ENCODE peak calls at places on chromosomes 1 and 21, in four cellular contexts. One of them, this sample, is unnamed.

GRCh38 chr1:40162791-40163441 is 1.7 kb downstream of the RLF start:
- DNase-seq in SJSA1: peak
- DNase-seq in brain microvascular endothelial cell: no peak
- DNase-seq in A549: no peak
- DNase-seq in this sample: no peak

GRCh38 chr21:31872452-31873274 is at the start of gene HUNK:
- DNase-seq in SJSA1: peak
- DNase-seq in brain microvascular endothelial cell: peak
- DNase-seq in A549: peak
- DNase-seq in this sample: no peak

GRCh38 chr1:172916126-172916525 is 134.6 kb downstream of the TNFSF18 start:
- DNase-seq in SJSA1: no peak
- DNase-seq in brain microvascular endothelial cell: no peak
- DNase-seq in A549: no peak
- DNase-seq in this sample: no peak

GRCh38 chr1:200907611-200908097 is 13.0 kb downstream of the INAVA start:
- DNase-seq in SJSA1: no peak
- DNase-seq in brain microvascular endothelial cell: no peak
- DNase-seq in A549: no peak
- DNase-seq in this sample: no peak

GRCh38 chr21:20592482-20592881 is 405.7 kb upstream of the NCAM2 start:
- DNase-seq in SJSA1: no peak
- DNase-seq in brain microvascular endothelial cell: no peak
- DNase-seq in A549: no peak
- DNase-seq in this sample: no peak

GRCh38 chr1:224498574-224499170 is 64.1 kb upstream of the WDR26 start:
- DNase-seq in SJSA1: no peak
- DNase-seq in brain microvascular endothelial cell: peak
- DNase-seq in A549: no peak
- DNase-seq in this sample: peak

GRCh38 chr1:154556422-154556821 is 2.0 kb downstream of the UBE2Q1 start:
- DNase-seq in SJSA1: no peak
- DNase-seq in brain microvascular endothelial cell: no peak
- DNase-seq in A549: no peak
- DNase-seq in this sample: no peak

GRCh38 chr1:36164399-36164798 is 8.4 kb downstream of the MAP7D1 start:
- DNase-seq in SJSA1: no peak
- DNase-seq in brain microvascular endothelial cell: no peak
- DNase-seq in A549: no peak
- DNase-seq in this sample: no peak

GRCh38 chr1:24605534-24606295 is 37.4 kb upstream of the SRRM1 start:
- DNase-seq in SJSA1: no peak
- DNase-seq in brain microvascular endothelial cell: no peak
- DNase-seq in A549: no peak
- DNase-seq in this sample: no peak

GRCh38 chr21:29295066-29295650 is 3.6 kb upstream of the BACH1 start:
- DNase-seq in SJSA1: no peak
- DNase-seq in brain microvascular endothelial cell: no peak
- DNase-seq in A549: no peak
- DNase-seq in this sample: no peak

GRCh38 chr1:193676996-193677569 is 490.7 kb upstream of the B3GALT2 start:
- DNase-seq in SJSA1: no peak
- DNase-seq in brain microvascular endothelial cell: peak
- DNase-seq in A549: no peak
- DNase-seq in this sample: no peak

GRCh38 chr1:167510244-167510643 is 8.1 kb downstream of the CD247 start:
- DNase-seq in SJSA1: no peak
- DNase-seq in brain microvascular endothelial cell: no peak
- DNase-seq in A549: no peak
- DNase-seq in this sample: no peak

GRCh38 chr21:42539931-42540343 is 26.3 kb downstream of the SLC37A1 start:
- DNase-seq in SJSA1: no peak
- DNase-seq in brain microvascular endothelial cell: no peak
- DNase-seq in A549: no peak
- DNase-seq in this sample: no peak

GRCh38 chr21:35882791-35883240 is 177.5 kb downstream of the SETD4 start:
- DNase-seq in SJSA1: no peak
- DNase-seq in brain microvascular endothelial cell: peak
- DNase-seq in A549: no peak
- DNase-seq in this sample: no peak

GRCh38 chr1:206953626-206954025 is 7.4 kb upstream of the PIGR start:
- DNase-seq in SJSA1: no peak
- DNase-seq in brain microvascular endothelial cell: no peak
- DNase-seq in A549: no peak
- DNase-seq in this sample: no peak

GRCh38 chr1:52552236-52552504 is 722 bp downstream of the TUT4 start:
- DNase-seq in SJSA1: peak
- DNase-seq in brain microvascular endothelial cell: peak
- DNase-seq in A549: peak
- DNase-seq in this sample: peak

GRCh38 chr1:172089768-172090510 is 248.6 kb downstream of the DNM3 start:
- DNase-seq in SJSA1: peak
- DNase-seq in brain microvascular endothelial cell: peak
- DNase-seq in A549: peak
- DNase-seq in this sample: no peak

GRCh38 chr1:42931911-42932422 is 26.7 kb downstream of the SLC2A1 start:
- DNase-seq in SJSA1: no peak
- DNase-seq in brain microvascular endothelial cell: no peak
- DNase-seq in A549: no peak
- DNase-seq in this sample: no peak

GRCh38 chr1:46757256-46757955 is 38.5 kb upstream of the EFCAB14 start:
- DNase-seq in SJSA1: no peak
- DNase-seq in brain microvascular endothelial cell: no peak
- DNase-seq in A549: no peak
- DNase-seq in this sample: peak

GRCh38 chr1:172431721-172432192 is 11.3 kb downstream of the C1orf105 start:
- DNase-seq in SJSA1: no peak
- DNase-seq in brain microvascular endothelial cell: no peak
- DNase-seq in A549: no peak
- DNase-seq in this sample: no peak

GRCh38 chr1:160046494-160047115 is 14.8 kb upstream of the PIGM start:
- DNase-seq in SJSA1: peak
- DNase-seq in brain microvascular endothelial cell: peak
- DNase-seq in A549: peak
- DNase-seq in this sample: no peak

GRCh38 chr1:28287315-28287714 is 28.0 kb downstream of the SESN2 start:
- DNase-seq in SJSA1: no peak
- DNase-seq in brain microvascular endothelial cell: no peak
- DNase-seq in A549: no peak
- DNase-seq in this sample: no peak

GRCh38 chr1:236151739-236152424 is 9.5 kb downstream of the GPR137B start:
- DNase-seq in SJSA1: no peak
- DNase-seq in brain microvascular endothelial cell: no peak
- DNase-seq in A549: no peak
- DNase-seq in this sample: no peak

GRCh38 chr1:85244271-85245053 is 15.0 kb downstream of the C1orf52 start:
- DNase-seq in SJSA1: peak
- DNase-seq in brain microvascular endothelial cell: no peak
- DNase-seq in A549: no peak
- DNase-seq in this sample: no peak

GRCh38 chr1:7379445-7379971 is 391.6 kb upstream of the VAMP3 start:
- DNase-seq in SJSA1: no peak
- DNase-seq in brain microvascular endothelial cell: peak
- DNase-seq in A549: no peak
- DNase-seq in this sample: peak

GRCh38 chr1:79151006-79151796 is 144.7 kb upstream of the ADGRL4 start:
- DNase-seq in SJSA1: no peak
- DNase-seq in brain microvascular endothelial cell: peak
- DNase-seq in A549: no peak
- DNase-seq in this sample: no peak

GRCh38 chr1:11681071-11681771 is at the start of gene MAD2L2:
- DNase-seq in SJSA1: peak
- DNase-seq in brain microvascular endothelial cell: peak
- DNase-seq in A549: peak
- DNase-seq in this sample: no peak

GRCh38 chr1:248114890-248115289 is 19.9 kb downstream of the OR2L13 start:
- DNase-seq in SJSA1: no peak
- DNase-seq in brain microvascular endothelial cell: no peak
- DNase-seq in A549: no peak
- DNase-seq in this sample: no peak

GRCh38 chr1:114756949-114757454 is 782 bp downstream of the CSDE1 start:
- DNase-seq in SJSA1: no peak
- DNase-seq in brain microvascular endothelial cell: peak
- DNase-seq in A549: peak
- DNase-seq in this sample: no peak

GRCh38 chr1:152078831-152079549 is 9.9 kb downstream of the TCHHL1 start:
- DNase-seq in SJSA1: no peak
- DNase-seq in brain microvascular endothelial cell: no peak
- DNase-seq in A549: no peak
- DNase-seq in this sample: no peak

DNA sequence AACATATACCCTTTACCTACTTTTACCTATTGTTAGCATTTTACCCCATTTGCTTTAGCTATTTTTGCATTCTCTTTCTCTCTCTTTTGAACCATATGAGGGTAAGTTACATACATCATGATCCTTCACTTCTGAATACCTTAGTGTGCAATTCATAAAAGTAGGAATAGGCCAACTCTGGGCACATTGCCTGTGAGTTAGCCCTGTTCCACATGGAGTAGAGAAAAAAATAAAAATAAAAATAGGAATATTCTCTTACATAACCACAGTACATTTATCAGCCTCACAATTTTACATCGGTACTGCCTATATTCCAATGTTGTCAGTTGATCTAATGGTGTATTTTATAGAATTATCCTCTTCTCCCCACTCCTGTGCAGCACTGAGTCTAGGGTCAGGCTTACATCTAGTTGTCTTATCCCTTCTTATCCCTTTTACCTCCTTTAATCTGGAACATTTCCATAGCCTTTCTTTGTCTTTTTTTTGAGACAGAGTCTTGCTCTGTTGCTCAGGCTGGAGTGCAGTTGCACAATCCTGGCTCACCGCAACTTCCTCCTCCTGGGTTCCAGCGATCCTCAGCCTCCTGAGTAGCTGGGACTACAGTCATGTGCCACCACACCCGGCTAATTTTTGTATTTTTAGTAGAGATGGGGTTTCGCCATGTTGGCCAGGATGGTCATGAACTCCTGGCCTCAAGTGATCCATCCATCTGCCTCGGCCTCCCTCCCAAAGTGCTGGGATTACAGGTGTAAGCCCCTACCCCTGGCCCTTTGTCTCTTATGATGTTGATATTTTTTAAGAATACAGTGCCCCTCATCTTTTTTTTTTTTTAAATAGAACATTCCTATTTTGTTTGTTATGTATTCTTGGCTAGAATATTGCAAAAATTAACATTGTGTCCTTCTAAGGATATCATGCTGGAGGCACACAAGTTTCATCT is 11.1 kb upstream of the SLC30A1 start:
- DNase-seq in SJSA1: no peak
- DNase-seq in brain microvascular endothelial cell: peak
- DNase-seq in A549: no peak
- DNase-seq in this sample: no peak
- H3K27ac ChIP-seq in SJSA1: no peak
- H3K27ac ChIP-seq in brain microvascular endothelial cell: peak
- H3K27ac ChIP-seq in A549: no peak
- H3K27ac ChIP-seq in this sample: peak

DNA sequence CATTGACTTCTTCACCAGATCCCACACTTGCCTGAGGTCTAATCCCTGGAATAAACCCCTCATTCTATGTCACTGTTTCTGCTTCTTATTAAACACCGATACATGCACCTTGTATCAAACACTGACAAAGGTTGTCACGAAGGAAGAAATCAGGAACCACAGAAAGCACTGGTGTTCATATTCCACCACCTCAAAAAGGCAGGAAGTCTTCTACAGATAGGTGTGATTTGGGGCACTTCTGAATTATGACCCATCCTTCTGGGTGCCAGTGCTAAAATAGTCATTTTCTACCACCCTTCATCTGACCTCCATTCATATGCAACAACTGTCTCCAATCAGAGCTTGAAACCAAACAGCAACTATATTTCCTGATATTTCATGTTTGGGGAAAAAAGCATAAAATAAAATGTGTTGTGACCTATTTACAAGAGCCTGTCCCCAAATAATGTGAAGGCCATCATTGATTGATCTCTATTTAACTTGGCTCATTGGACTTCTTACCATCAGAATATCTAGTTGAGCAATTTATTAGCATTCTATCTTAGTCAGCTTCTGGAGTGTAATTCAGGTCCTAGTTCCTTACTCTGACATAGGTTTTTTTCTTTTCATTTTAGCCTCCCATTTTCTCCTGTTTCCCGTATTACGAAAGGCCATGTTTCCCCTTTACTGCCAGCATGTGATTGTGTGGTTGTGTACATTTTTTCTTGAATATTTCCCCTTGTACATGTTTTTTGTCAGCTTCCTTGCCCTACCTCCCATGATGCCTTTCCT is 43.1 kb downstream of the DUSP10 start:
- DNase-seq in SJSA1: no peak
- DNase-seq in brain microvascular endothelial cell: no peak
- DNase-seq in A549: no peak
- DNase-seq in this sample: no peak
- H3K27ac ChIP-seq in SJSA1: no peak
- H3K27ac ChIP-seq in brain microvascular endothelial cell: no peak
- H3K27ac ChIP-seq in A549: no peak
- H3K27ac ChIP-seq in this sample: peak

GRCh38 chr1:63674865-63675815 is 81.9 kb downstream of the PGM1 start:
- DNase-seq in SJSA1: no peak
- DNase-seq in brain microvascular endothelial cell: no peak
- DNase-seq in A549: no peak
- DNase-seq in this sample: no peak

GRCh38 chr1:63671514-63671913 is 78.3 kb downstream of the PGM1 start:
- DNase-seq in SJSA1: no peak
- DNase-seq in brain microvascular endothelial cell: no peak
- DNase-seq in A549: no peak
- DNase-seq in this sample: no peak

GRCh38 chr1:63677497-63677896 is 84.3 kb downstream of the PGM1 start:
- DNase-seq in SJSA1: no peak
- DNase-seq in brain microvascular endothelial cell: no peak
- DNase-seq in A549: no peak
- DNase-seq in this sample: no peak

GRCh38 chr1:63678200-63678599 is 85.0 kb downstream of the PGM1 start:
- DNase-seq in SJSA1: no peak
- DNase-seq in brain microvascular endothelial cell: no peak
- DNase-seq in A549: no peak
- DNase-seq in this sample: no peak

GRCh38 chr1:63674238-63674864 is 81.1 kb downstream of the PGM1 start:
- DNase-seq in SJSA1: peak
- DNase-seq in brain microvascular endothelial cell: peak
- DNase-seq in A549: peak
- DNase-seq in this sample: no peak
- H3K27ac ChIP-seq in SJSA1: no peak
- H3K27ac ChIP-seq in brain microvascular endothelial cell: peak
- H3K27ac ChIP-seq in A549: peak
- H3K27ac ChIP-seq in this sample: no peak

DNA sequence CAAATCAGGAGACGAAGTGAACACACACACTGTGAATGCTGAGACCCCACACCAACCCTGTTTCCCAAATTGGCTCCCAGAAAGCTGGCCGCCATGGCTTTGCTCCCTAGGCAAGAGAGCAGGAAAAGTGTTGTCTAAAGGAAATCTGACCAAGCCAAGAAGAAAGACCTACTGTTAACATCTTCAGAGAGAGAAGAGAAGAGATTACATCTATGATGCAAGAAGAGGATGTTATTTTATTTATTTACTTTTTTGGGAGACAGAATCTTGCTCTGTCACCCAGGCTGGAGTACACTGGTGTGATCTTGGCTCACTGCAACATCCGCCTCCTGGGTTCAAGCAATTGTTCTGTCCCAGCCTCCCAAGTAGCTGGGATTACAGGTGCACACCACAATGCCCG is 21.7 kb downstream of the HMGN2 start:
- DNase-seq in SJSA1: no peak
- DNase-seq in brain microvascular endothelial cell: no peak
- DNase-seq in A549: no peak
- DNase-seq in this sample: no peak
- H3K27ac ChIP-seq in SJSA1: no peak
- H3K27ac ChIP-seq in brain microvascular endothelial cell: no peak
- H3K27ac ChIP-seq in A549: no peak
- H3K27ac ChIP-seq in this sample: no peak

This sample was measured in epithelial cell of prostate.